ENCODE peak calls at places on chromosome 9, in four cellular contexts. T is HepG2, P is GM12878, N is K562. O is an unnamed sample.

GRCh38 chr9:20811872-20812271 is 127.8 kb downstream of the FOCAD start:
- DNase-seq in P (no peak), N (no peak), T (no peak), O (no peak)

GRCh38 chr9:132748450-132748849 is 78.2 kb downstream of the GTF3C4 start:
- DNase-seq in N (no peak), P (no peak), T (no peak), O (no peak)

GRCh38 chr9:132857031-132857430 is 21.1 kb downstream of the AK8 start:
- DNase-seq in P (no peak), T (no peak), N (no peak), O (no peak)

GRCh38 chr9:26413625-26414024 is 479.0 kb downstream of the CAAP1 start:
- DNase-seq in T (no peak), N (no peak), P (no peak), O (no peak)

GRCh38 chr9:121989010-121989409 is 104.1 kb downstream of the TTLL11 start:
- DNase-seq in T (no peak), P (no peak), N (peak; percentile 10), O (no peak)

GRCh38 chr9:36137392-36138004 is 965 bp downstream of the GLIPR2 start:
- DNase-seq in T (no peak), N (no peak), P (no peak), O (no peak)

GRCh38 chr9:14071484-14071883 is 242.5 kb downstream of the NFIB start:
- DNase-seq in P (no peak), N (no peak), T (no peak), O (peak; percentile 13)

GRCh38 chr9:73183917-73184861 is 32.5 kb downstream of the ANXA1 start:
- DNase-seq in P (no peak), N (peak; percentile 38), T (peak; percentile 21), O (no peak)

GRCh38 chr9:4690144-4690543 is 10.8 kb downstream of the CDC37L1 start:
- DNase-seq in N (no peak), P (no peak), T (no peak), O (no peak)

GRCh38 chr9:4686584-4686983 is 7.2 kb downstream of the CDC37L1 start:
- DNase-seq in P (no peak), T (no peak), N (peak; percentile 24), O (no peak)

GRCh38 chr9:4689687-4690104 is 10.3 kb downstream of the CDC37L1 start:
- DNase-seq in N (no peak), T (no peak), P (peak; percentile 51), O (no peak)

GRCh38 chr9:4689013-4689412 is 9.6 kb downstream of the CDC37L1 start:
- DNase-seq in T (no peak), P (no peak), N (peak; percentile 50), O (no peak)

GRCh38 chr9:4691794-4692193 is 12.4 kb downstream of the CDC37L1 start:
- DNase-seq in P (no peak), T (no peak), N (no peak), O (no peak)
- TF ChIP-seq BHLHE40 in P (no peak), T (no peak), N (no peak), O (no peak)

GRCh38 chr9:127776919-127777280 is 1.6 kb downstream of the SH2D3C start:
- DNase-seq in N (no peak), T (no peak), P (no peak), O (no peak)

GRCh38 chr9:127778280-127779135 is at the start of gene SH2D3C:
- DNase-seq in T (no peak), N (peak; percentile 37), P (no peak), O (no peak)

GRCh38 chr9:127773981-127774380 is 4.5 kb downstream of the SH2D3C start:
- DNase-seq in N (no peak), P (no peak), T (no peak), O (no peak)

GRCh38 chr9:127777368-127777960 is 1.0 kb downstream of the SH2D3C start:
- DNase-seq in N (no peak), T (no peak), P (no peak), O (no peak)

GRCh38 chr9:127776195-127776918 is 2.1 kb downstream of the SH2D3C start:
- DNase-seq in P (no peak), N (peak; percentile 82), T (no peak), O (no peak)
- TF ChIP-seq SP1 in P (peak; percentile 35), N (no peak), T (no peak), O (no peak)

DNA sequence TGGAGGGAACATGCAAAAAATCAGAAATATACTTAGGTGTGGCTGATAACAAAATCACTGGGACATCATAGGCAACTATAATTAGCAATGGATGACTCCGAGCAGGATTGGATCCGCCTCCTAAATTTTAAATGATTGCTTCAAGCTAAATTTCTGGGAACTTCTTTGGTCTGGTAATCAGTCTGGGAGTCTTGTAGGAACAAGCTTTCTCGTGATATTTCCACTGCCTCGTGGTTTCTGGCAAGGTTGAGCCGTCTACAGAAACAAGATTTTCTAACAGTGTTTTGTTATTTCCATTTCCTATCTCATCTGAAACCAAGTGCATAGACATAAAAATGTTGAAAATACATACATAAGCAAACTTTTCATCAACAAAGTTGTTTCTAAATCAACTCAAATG is 232.5 kb downstream of the BNC2 start:
- DNase-seq in T (no peak), P (no peak), N (no peak), O (no peak)
- TF ChIP-seq BHLHE40 in T (no peak), P (no peak), N (no peak), O (no peak)

DNA sequence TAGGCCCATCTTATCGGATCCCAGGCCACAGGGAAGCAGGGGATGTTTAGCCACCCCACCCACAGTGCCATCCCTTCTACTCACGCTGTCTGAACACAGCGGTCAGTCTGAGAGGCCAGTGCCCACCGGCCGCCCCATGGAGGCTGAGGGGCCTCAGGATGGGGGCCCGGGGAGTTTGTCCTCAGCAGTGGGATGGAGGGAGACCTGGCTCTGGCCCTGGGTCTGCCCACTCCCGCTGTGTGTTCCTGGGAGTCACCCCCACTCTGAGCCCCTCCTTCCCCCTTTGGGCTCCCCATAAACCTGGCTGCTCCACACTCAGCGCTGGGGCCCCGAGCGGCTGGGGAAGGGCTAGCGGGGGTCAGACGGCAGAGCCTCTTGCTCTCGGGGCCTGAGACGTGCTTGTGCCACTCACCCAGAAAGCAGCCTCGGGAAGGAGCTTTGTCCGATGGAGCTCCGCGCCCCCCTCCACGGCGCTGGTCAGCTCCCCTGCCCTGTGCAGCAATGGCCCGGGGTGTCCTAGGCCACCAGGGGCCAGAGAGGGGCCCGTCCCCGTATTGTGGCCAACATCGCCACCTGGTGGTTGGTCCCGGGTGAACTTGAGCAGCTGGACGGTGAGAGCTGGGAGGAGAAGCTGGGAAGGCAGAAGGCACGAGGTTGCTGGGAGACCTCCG is 10.9 kb upstream of the LAMC3 start:
- DNase-seq in T (peak; percentile 56), P (no peak), N (peak; percentile 99), O (peak; percentile 91)
- TF ChIP-seq SP1 in T (no peak), P (no peak), N (no peak), O (no peak)

GRCh38 chr9:77846957-77847574 is 184.5 kb downstream of the GNAQ start:
- DNase-seq in N (no peak), P (no peak), T (no peak), O (no peak)
- TF ChIP-seq BHLHE40 in N (no peak), P (no peak), T (no peak), O (no peak)

GRCh38 chr9:130144703-130145102 is 27.5 kb upstream of the NCS1 start:
- DNase-seq in N (no peak), T (no peak), P (no peak), O (no peak)
- TF ChIP-seq SP1 in N (no peak), T (no peak), P (no peak), O (no peak)

GRCh38 chr9:126301985-126302603 is 24.5 kb upstream of the MVB12B start:
- DNase-seq in P (no peak), T (peak; percentile 69), N (peak; percentile 33), O (peak; percentile 76)
- TF ChIP-seq BHLHE40 in P (no peak), T (no peak), N (no peak), O (no peak)

GRCh38 chr9:75071530-75072122 is 16.3 kb downstream of the NMRK1 start:
- DNase-seq in N (peak; percentile 51), P (no peak), T (no peak), O (no peak)
- TF ChIP-seq SP1 in N (no peak), P (no peak), T (no peak), O (no peak)

DNA sequence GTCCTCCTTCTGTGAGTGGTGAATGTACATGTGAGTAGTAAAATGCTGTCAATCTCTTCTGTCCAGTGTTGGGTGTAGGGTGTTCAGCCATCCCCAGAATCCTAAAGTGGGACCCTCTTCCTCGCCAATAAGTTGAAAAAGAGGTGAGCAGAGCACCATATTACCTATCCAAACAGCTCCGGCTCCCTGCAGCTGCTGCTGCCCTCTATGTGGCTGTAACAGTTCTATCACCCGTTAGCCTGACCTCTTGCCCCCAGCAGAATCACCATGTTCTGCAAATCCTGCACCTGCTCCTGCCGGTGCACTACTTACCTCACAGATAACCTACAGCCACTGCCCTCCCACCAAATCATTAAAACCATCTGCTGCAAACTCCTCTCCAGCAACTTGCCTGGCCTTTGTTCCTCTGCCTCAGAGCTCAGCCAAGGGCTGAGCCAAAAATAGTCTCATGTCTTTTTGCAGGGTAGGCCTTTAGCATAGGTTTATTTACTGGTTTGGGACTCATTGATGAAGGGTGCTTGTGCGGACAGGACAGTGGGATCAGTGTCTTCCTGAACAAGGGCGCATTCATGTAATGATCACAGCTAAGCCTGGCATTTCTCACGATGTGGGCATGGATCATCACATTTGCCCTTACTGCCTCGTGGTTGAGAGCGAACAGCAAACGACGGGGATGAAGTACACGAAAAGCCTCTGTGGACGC is 49.6 kb upstream of the CCL21 start:
- DNase-seq in P (no peak), T (no peak), N (no peak), O (no peak)
- TF ChIP-seq BHLHE40 in P (no peak), T (no peak), N (no peak), O (no peak)

O was measured in HEK293T.